ENCODE peak calls at places on chromosomes 12 and 14, in eight cellular contexts. X is GM04504, T is memory B cell, P is renal cortical epithelial cell, V is HEK293T, F is heart left ventricle, E is hepatocyte, L is NCI-H510A treated with DMSO at 0.1 percent for 48 hours. J is an unnamed sample.

GRCh38 chr14:78848234-78848820 is 678.2 kb downstream of the NRXN3 start:
- DNase-seq in X (peak; percentile 5), T (no peak), P (peak; percentile 40), V (peak; percentile 50), F (no peak), E (peak; percentile 74), L (peak; percentile 77), J (no peak)

GRCh38 chr12:68749443-68749842 is 3.5 kb downstream of the SLC35E3 start:
- DNase-seq in X (no peak), T (no peak), P (no peak), V (no peak), F (no peak), E (no peak), L (no peak), J (no peak)

GRCh38 chr12:107912421-107913004 is 138.0 kb downstream of the ASCL4 start:
- DNase-seq in X (no peak), T (peak; percentile 51), P (peak; percentile 9), V (peak; percentile 84), F (no peak), E (peak; percentile 34), L (no peak), J (no peak)

GRCh38 chr14:91311284-91311662 is 66.8 kb upstream of the GPR68 start:
- DNase-seq in X (no peak), T (no peak), P (no peak), V (no peak), F (no peak), E (no peak), L (no peak), J (peak; percentile 45)

GRCh38 chr14:33347816-33348215 is 409.1 kb downstream of the NPAS3 start:
- DNase-seq in X (no peak), T (no peak), P (peak; percentile 18), V (no peak), F (no peak), E (no peak), L (no peak), J (no peak)

GRCh38 chr12:15996948-15997347 is 85.8 kb downstream of the DERA start:
- DNase-seq in X (no peak), T (no peak), P (no peak), V (no peak), F (no peak), E (no peak), L (no peak), J (no peak)

GRCh38 chr12:131618303-131618658 is 92.6 kb upstream of the SFSWAP start:
- DNase-seq in X (no peak), T (no peak), P (no peak), V (no peak), F (no peak), E (peak; percentile 31), L (no peak), J (no peak)

GRCh38 chr12:89084751-89085150 is 267.6 kb downstream of the DUSP6 start:
- DNase-seq in X (no peak), T (no peak), P (no peak), V (no peak), F (no peak), E (no peak), L (no peak), J (no peak)

J was measured in naive B cell.